ENCODE peak calls at places on chromosomes 13 and 19, in four cellular contexts. T is stimulated activated CD4-positive, alpha-beta T cell treated with anti-CD3 and anti-CD28 coated beads, Interleukin-1b, Interleukin-23, amount 100 ng/mL, for 24 hours; F is lower lobe of right lung; Z is putamen. X is an unnamed sample.

GRCh38 chr13:33251131-33251629 is 34.4 kb downstream of the STARD13 start:
- DNase-seq in T (no peak), F (no peak), Z (no peak), X (peak; percentile 50)

GRCh38 chr19:56671613-56671994 is at the start of gene ZNF835:
- DNase-seq in T (peak; percentile 75), F (peak; percentile 94), Z (peak; percentile 95), X (no peak)

GRCh38 chr13:77930430-77930829 is 11.8 kb upstream of the EDNRB start:
- DNase-seq in T (no peak), F (no peak), Z (no peak), X (no peak)

GRCh38 chr13:87925006-87925405 is 253.8 kb downstream of the SLITRK5 start:
- DNase-seq in T (no peak), F (no peak), Z (no peak), X (no peak)

GRCh38 chr13:49253997-49254396 is 6.3 kb downstream of the CDADC1 start:
- DNase-seq in T (no peak), F (no peak), Z (no peak), X (no peak)

GRCh38 chr19:48218964-48219363 is 36.7 kb downstream of the CARD8 start:
- DNase-seq in T (no peak), F (no peak), Z (no peak), X (peak; percentile 36)

GRCh38 chr19:1651548-1652394 is 644 bp downstream of the TCF3 start:
- DNase-seq in T (no peak), F (peak; percentile 66), Z (no peak), X (no peak)

GRCh38 chr13:57740719-57741118 is 109.2 kb downstream of the PCDH17 start:
- DNase-seq in T (no peak), F (no peak), Z (peak; percentile 71), X (no peak)

GRCh38 chr19:21322528-21322927 is 6.7 kb downstream of the ZNF708 start:
- DNase-seq in T (no peak), F (no peak), Z (peak; percentile 87), X (no peak)

GRCh38 chr19:51271015-51271600 is 20.2 kb downstream of the SIGLECL1 start:
- DNase-seq in T (no peak), F (peak; percentile 52), Z (no peak), X (no peak)

GRCh38 chr13:91406619-91407018 is 8.2 kb downstream of the GPC5 start:
- DNase-seq in T (no peak), F (no peak), Z (peak; percentile 14), X (no peak)

GRCh38 chr13:98687319-98687718 is 65.2 kb downstream of the SLC15A1 start:
- DNase-seq in T (no peak), F (no peak), Z (no peak), X (no peak)

GRCh38 chr19:37551123-37551993 is 43.2 kb downstream of the ZNF571 start:
- DNase-seq in T (peak; percentile 15), F (no peak), Z (peak; percentile 42), X (no peak)

GRCh38 chr19:42555317-42555716 is 27.0 kb upstream of the CEACAM1 start:
- DNase-seq in T (no peak), F (no peak), Z (no peak), X (no peak)

GRCh38 chr19:12786149-12786870 is 5.0 kb upstream of the JUNB start:
- DNase-seq in T (no peak), F (peak; percentile 94), Z (no peak), X (peak; percentile 94)

GRCh38 chr19:542173-542866 is 1.5 kb upstream of the GZMM start:
- DNase-seq in T (no peak), F (no peak), Z (no peak), X (no peak)

GRCh38 chr19:35253316-35254286 is 4.8 kb downstream of the LSR start:
- DNase-seq in T (no peak), F (no peak), Z (no peak), X (no peak)